ENCODE peak calls at places on chromosomes 2 and 18, in seven cellular contexts. One of them, this sample, is unnamed.

GRCh38 chr18:8912348-8913057 is 190.0 kb upstream of the NDUFV2 start:
- DNase-seq in T-helper 17 cell: no peak
- DNase-seq in amygdala: no peak
- DNase-seq in NCI-H2029 treated with DMSO at 0.1 percent for 48 hours: no peak
- DNase-seq in NCI-H1417: peak
- DNase-seq in mesendoderm: peak
- DNase-seq in PC-3: no peak
- DNase-seq in this sample: no peak

GRCh38 chr2:37832590-37833197 is 92.4 kb upstream of the RMDN2 start:
- DNase-seq in T-helper 17 cell: peak
- DNase-seq in amygdala: peak
- DNase-seq in NCI-H2029 treated with DMSO at 0.1 percent for 48 hours: peak
- DNase-seq in NCI-H1417: peak
- DNase-seq in mesendoderm: peak
- DNase-seq in PC-3: peak
- DNase-seq in this sample: peak

GRCh38 chr2:46091961-46092667 is 205.1 kb upstream of the EPAS1 start:
- DNase-seq in T-helper 17 cell: no peak
- DNase-seq in amygdala: no peak
- DNase-seq in NCI-H2029 treated with DMSO at 0.1 percent for 48 hours: no peak
- DNase-seq in NCI-H1417: no peak
- DNase-seq in mesendoderm: no peak
- DNase-seq in PC-3: no peak
- DNase-seq in this sample: no peak

GRCh38 chr2:95332036-95332435 is 34.9 kb downstream of the KCNIP3 start:
- DNase-seq in T-helper 17 cell: no peak
- DNase-seq in amygdala: no peak
- DNase-seq in NCI-H2029 treated with DMSO at 0.1 percent for 48 hours: no peak
- DNase-seq in NCI-H1417: no peak
- DNase-seq in mesendoderm: no peak
- DNase-seq in PC-3: no peak
- DNase-seq in this sample: no peak

GRCh38 chr2:156006721-156007618 is 325.6 kb downstream of the NR4A2 start:
- DNase-seq in T-helper 17 cell: no peak
- DNase-seq in amygdala: no peak
- DNase-seq in NCI-H2029 treated with DMSO at 0.1 percent for 48 hours: no peak
- DNase-seq in NCI-H1417: no peak
- DNase-seq in mesendoderm: no peak
- DNase-seq in PC-3: no peak
- DNase-seq in this sample: no peak

GRCh38 chr18:26456070-26456491 is 92.3 kb downstream of the KCTD1 start:
- DNase-seq in T-helper 17 cell: no peak
- DNase-seq in amygdala: no peak
- DNase-seq in NCI-H2029 treated with DMSO at 0.1 percent for 48 hours: no peak
- DNase-seq in NCI-H1417: no peak
- DNase-seq in mesendoderm: no peak
- DNase-seq in PC-3: peak
- DNase-seq in this sample: no peak

GRCh38 chr2:160371251-160372009 is 122.2 kb downstream of the RBMS1 start:
- DNase-seq in T-helper 17 cell: no peak
- DNase-seq in amygdala: no peak
- DNase-seq in NCI-H2029 treated with DMSO at 0.1 percent for 48 hours: peak
- DNase-seq in NCI-H1417: peak
- DNase-seq in mesendoderm: peak
- DNase-seq in PC-3: no peak
- DNase-seq in this sample: no peak

GRCh38 chr18:59718108-59719057 is 21.2 kb upstream of the CCBE1 start:
- DNase-seq in T-helper 17 cell: no peak
- DNase-seq in amygdala: no peak
- DNase-seq in NCI-H2029 treated with DMSO at 0.1 percent for 48 hours: no peak
- DNase-seq in NCI-H1417: no peak
- DNase-seq in mesendoderm: peak
- DNase-seq in PC-3: peak
- DNase-seq in this sample: peak

GRCh38 chr2:28134262-28134812 is 243.8 kb downstream of the BABAM2 start:
- DNase-seq in T-helper 17 cell: no peak
- DNase-seq in amygdala: no peak
- DNase-seq in NCI-H2029 treated with DMSO at 0.1 percent for 48 hours: peak
- DNase-seq in NCI-H1417: no peak
- DNase-seq in mesendoderm: no peak
- DNase-seq in PC-3: peak
- DNase-seq in this sample: no peak

GRCh38 chr2:126518206-126518605 is 137.8 kb upstream of the GYPC start:
- DNase-seq in T-helper 17 cell: no peak
- DNase-seq in amygdala: no peak
- DNase-seq in NCI-H2029 treated with DMSO at 0.1 percent for 48 hours: no peak
- DNase-seq in NCI-H1417: peak
- DNase-seq in mesendoderm: no peak
- DNase-seq in PC-3: no peak
- DNase-seq in this sample: no peak

GRCh38 chr2:169360984-169361705 is 1.2 kb downstream of the LRP2 start:
- DNase-seq in T-helper 17 cell: no peak
- DNase-seq in amygdala: no peak
- DNase-seq in NCI-H2029 treated with DMSO at 0.1 percent for 48 hours: no peak
- DNase-seq in NCI-H1417: no peak
- DNase-seq in mesendoderm: peak
- DNase-seq in PC-3: no peak
- DNase-seq in this sample: no peak

GRCh38 chr2:46259782-46260178 is 37.4 kb upstream of the EPAS1 start:
- DNase-seq in T-helper 17 cell: no peak
- DNase-seq in amygdala: no peak
- DNase-seq in NCI-H2029 treated with DMSO at 0.1 percent for 48 hours: no peak
- DNase-seq in NCI-H1417: no peak
- DNase-seq in mesendoderm: no peak
- DNase-seq in PC-3: no peak
- DNase-seq in this sample: peak

GRCh38 chr2:111667542-111668273 is 216.3 kb downstream of the ANAPC1 start:
- DNase-seq in T-helper 17 cell: no peak
- DNase-seq in amygdala: no peak
- DNase-seq in NCI-H2029 treated with DMSO at 0.1 percent for 48 hours: no peak
- DNase-seq in NCI-H1417: no peak
- DNase-seq in mesendoderm: peak
- DNase-seq in PC-3: peak
- DNase-seq in this sample: peak

GRCh38 chr2:178365116-178365515 is 85.9 kb downstream of the PRKRA start:
- DNase-seq in T-helper 17 cell: no peak
- DNase-seq in amygdala: no peak
- DNase-seq in NCI-H2029 treated with DMSO at 0.1 percent for 48 hours: no peak
- DNase-seq in NCI-H1417: no peak
- DNase-seq in mesendoderm: no peak
- DNase-seq in PC-3: no peak
- DNase-seq in this sample: no peak

GRCh38 chr2:147521936-147522335 is 322.9 kb upstream of the ACVR2A start:
- DNase-seq in T-helper 17 cell: no peak
- DNase-seq in amygdala: no peak
- DNase-seq in NCI-H2029 treated with DMSO at 0.1 percent for 48 hours: no peak
- DNase-seq in NCI-H1417: no peak
- DNase-seq in mesendoderm: no peak
- DNase-seq in PC-3: no peak
- DNase-seq in this sample: no peak

GRCh38 chr2:202099515-202099914 is 26.5 kb downstream of the KIAA2012 start:
- DNase-seq in T-helper 17 cell: no peak
- DNase-seq in amygdala: no peak
- DNase-seq in NCI-H2029 treated with DMSO at 0.1 percent for 48 hours: no peak
- DNase-seq in NCI-H1417: no peak
- DNase-seq in mesendoderm: peak
- DNase-seq in PC-3: peak
- DNase-seq in this sample: no peak

GRCh38 chr2:196263181-196263747 is 91.9 kb upstream of the STK17B start:
- DNase-seq in T-helper 17 cell: peak
- DNase-seq in amygdala: no peak
- DNase-seq in NCI-H2029 treated with DMSO at 0.1 percent for 48 hours: no peak
- DNase-seq in NCI-H1417: peak
- DNase-seq in mesendoderm: no peak
- DNase-seq in PC-3: peak
- DNase-seq in this sample: peak

GRCh38 chr2:126244937-126245336 is 411.0 kb upstream of the GYPC start:
- DNase-seq in T-helper 17 cell: no peak
- DNase-seq in amygdala: no peak
- DNase-seq in NCI-H2029 treated with DMSO at 0.1 percent for 48 hours: peak
- DNase-seq in NCI-H1417: peak
- DNase-seq in mesendoderm: peak
- DNase-seq in PC-3: peak
- DNase-seq in this sample: peak

GRCh38 chr2:240208631-240209211 is 68.3 kb upstream of the OTOS start:
- DNase-seq in T-helper 17 cell: no peak
- DNase-seq in amygdala: no peak
- DNase-seq in NCI-H2029 treated with DMSO at 0.1 percent for 48 hours: no peak
- DNase-seq in NCI-H1417: no peak
- DNase-seq in mesendoderm: no peak
- DNase-seq in PC-3: peak
- DNase-seq in this sample: no peak

GRCh38 chr18:67618061-67618460 is 101.5 kb upstream of the DSEL start:
- DNase-seq in T-helper 17 cell: no peak
- DNase-seq in amygdala: no peak
- DNase-seq in NCI-H2029 treated with DMSO at 0.1 percent for 48 hours: no peak
- DNase-seq in NCI-H1417: no peak
- DNase-seq in mesendoderm: no peak
- DNase-seq in PC-3: peak
- DNase-seq in this sample: no peak

GRCh38 chr18:54947115-54947514 is 12.1 kb downstream of the CCDC68 start:
- DNase-seq in T-helper 17 cell: no peak
- DNase-seq in amygdala: no peak
- DNase-seq in NCI-H2029 treated with DMSO at 0.1 percent for 48 hours: no peak
- DNase-seq in NCI-H1417: peak
- DNase-seq in mesendoderm: no peak
- DNase-seq in PC-3: peak
- DNase-seq in this sample: peak

GRCh38 chr2:216130346-216130951 is 21.3 kb downstream of the XRCC5 start:
- DNase-seq in T-helper 17 cell: no peak
- DNase-seq in amygdala: no peak
- DNase-seq in NCI-H2029 treated with DMSO at 0.1 percent for 48 hours: no peak
- DNase-seq in NCI-H1417: no peak
- DNase-seq in mesendoderm: no peak
- DNase-seq in PC-3: no peak
- DNase-seq in this sample: no peak

GRCh38 chr2:30417253-30417652 is 29.8 kb upstream of the LCLAT1 start:
- DNase-seq in T-helper 17 cell: no peak
- DNase-seq in amygdala: no peak
- DNase-seq in NCI-H2029 treated with DMSO at 0.1 percent for 48 hours: no peak
- DNase-seq in NCI-H1417: no peak
- DNase-seq in mesendoderm: peak
- DNase-seq in PC-3: no peak
- DNase-seq in this sample: peak

GRCh38 chr18:28715206-28715605 is 538.3 kb upstream of the CDH2 start:
- DNase-seq in T-helper 17 cell: no peak
- DNase-seq in amygdala: no peak
- DNase-seq in NCI-H2029 treated with DMSO at 0.1 percent for 48 hours: no peak
- DNase-seq in NCI-H1417: no peak
- DNase-seq in mesendoderm: no peak
- DNase-seq in PC-3: no peak
- DNase-seq in this sample: peak

GRCh38 chr2:43075906-43076585 is 150.4 kb downstream of the ZFP36L2 start:
- DNase-seq in T-helper 17 cell: no peak
- DNase-seq in amygdala: no peak
- DNase-seq in NCI-H2029 treated with DMSO at 0.1 percent for 48 hours: no peak
- DNase-seq in NCI-H1417: no peak
- DNase-seq in mesendoderm: peak
- DNase-seq in PC-3: peak
- DNase-seq in this sample: peak

GRCh38 chr2:157792345-157793052 is 83.6 kb downstream of the ACVR1 start:
- DNase-seq in T-helper 17 cell: no peak
- DNase-seq in amygdala: no peak
- DNase-seq in NCI-H2029 treated with DMSO at 0.1 percent for 48 hours: no peak
- DNase-seq in NCI-H1417: no peak
- DNase-seq in mesendoderm: no peak
- DNase-seq in PC-3: peak
- DNase-seq in this sample: no peak

This sample was measured in cardiac muscle cell.